ENCODE peak calls at places on chromosome 2, in eight cellular contexts. H is kidney epithelial cell, C is GM23338, S is RWPE2, W is Peyer's patch, M is dorsolateral prefrontal cortex, U is BJ, I is heart right ventricle. T is an unnamed sample.

GRCh38 chr2:85754313-85755095 is 713 bp downstream of the ATOH8 start:
- DNase-seq in H (no peak), C (peak), S (no peak), W (peak), M (no peak), U (no peak), I (peak), T (no peak)

GRCh38 chr2:128799736-128800135 is 481.1 kb upstream of the HS6ST1 start:
- DNase-seq in H (no peak), C (no peak), S (no peak), W (no peak), M (no peak), U (no peak), I (no peak), T (no peak)

GRCh38 chr2:189555243-189555642 is 25.3 kb downstream of the SLC40A1 start:
- DNase-seq in H (no peak), C (no peak), S (no peak), W (no peak), M (no peak), U (no peak), I (no peak), T (no peak)

GRCh38 chr2:160492401-160493226 is 993 bp downstream of the RBMS1 start:
- DNase-seq in H (no peak), C (peak), S (peak), W (peak), M (no peak), U (no peak), I (peak), T (peak)

GRCh38 chr2:143758629-143759330 is 629.6 kb downstream of the ARHGAP15 start:
- DNase-seq in H (no peak), C (peak), S (no peak), W (no peak), M (no peak), U (no peak), I (no peak), T (no peak)

GRCh38 chr2:43274055-43274454 is 47.6 kb upstream of the ZFP36L2 start:
- DNase-seq in H (no peak), C (no peak), S (no peak), W (no peak), M (no peak), U (no peak), I (no peak), T (no peak)

GRCh38 chr2:240355001-240355891 is 80.2 kb upstream of the GPC1 start:
- DNase-seq in H (no peak), C (no peak), S (no peak), W (no peak), M (no peak), U (no peak), I (no peak), T (no peak)

GRCh38 chr2:94872088-94872618 is 923 bp downstream of the TEKT4 start:
- DNase-seq in H (no peak), C (no peak), S (peak), W (no peak), M (no peak), U (no peak), I (no peak), T (no peak)

GRCh38 chr2:216765810-216766259 is 70.5 kb upstream of the IGFBP5 start:
- DNase-seq in H (no peak), C (peak), S (no peak), W (no peak), M (no peak), U (no peak), I (peak), T (no peak)

GRCh38 chr2:212384027-212384426 is 154.6 kb downstream of the ERBB4 start:
- DNase-seq in H (no peak), C (no peak), S (no peak), W (no peak), M (no peak), U (no peak), I (no peak), T (no peak)

GRCh38 chr2:169345507-169346120 is 16.7 kb downstream of the LRP2 start:
- DNase-seq in H (no peak), C (no peak), S (no peak), W (no peak), M (no peak), U (no peak), I (no peak), T (no peak)
- H3K4me3 ChIP-seq in H (no peak), C (no peak), S (no peak), W (no peak), M (no peak), U (no peak), I (no peak), T (no peak)

GRCh38 chr2:191845876-191846786 is 757 bp downstream of the CAVIN2 start:
- DNase-seq in H (no peak), C (no peak), S (peak), W (no peak), M (no peak), U (no peak), I (peak), T (no peak)

GRCh38 chr2:191846787-191847620 is at the start of gene CAVIN2:
- DNase-seq in H (no peak), C (no peak), S (peak), W (peak), M (no peak), U (no peak), I (peak), T (peak)

GRCh38 chr2:191847764-191848163 is 876 bp upstream of the CAVIN2 start:
- DNase-seq in H (no peak), C (no peak), S (no peak), W (no peak), M (no peak), U (no peak), I (no peak), T (no peak)

GRCh38 chr2:191845248-191845715 is 1.6 kb downstream of the CAVIN2 start:
- DNase-seq in H (no peak), C (peak), S (no peak), W (no peak), M (no peak), U (no peak), I (peak), T (no peak)

GRCh38 chr2:191844706-191845105 is 2.2 kb downstream of the CAVIN2 start:
- DNase-seq in H (no peak), C (no peak), S (no peak), W (no peak), M (no peak), U (no peak), I (no peak), T (no peak)
- H3K4me3 ChIP-seq in H (no peak), C (no peak), S (peak), W (no peak), M (no peak), U (no peak), I (peak), T (peak)

DNA sequence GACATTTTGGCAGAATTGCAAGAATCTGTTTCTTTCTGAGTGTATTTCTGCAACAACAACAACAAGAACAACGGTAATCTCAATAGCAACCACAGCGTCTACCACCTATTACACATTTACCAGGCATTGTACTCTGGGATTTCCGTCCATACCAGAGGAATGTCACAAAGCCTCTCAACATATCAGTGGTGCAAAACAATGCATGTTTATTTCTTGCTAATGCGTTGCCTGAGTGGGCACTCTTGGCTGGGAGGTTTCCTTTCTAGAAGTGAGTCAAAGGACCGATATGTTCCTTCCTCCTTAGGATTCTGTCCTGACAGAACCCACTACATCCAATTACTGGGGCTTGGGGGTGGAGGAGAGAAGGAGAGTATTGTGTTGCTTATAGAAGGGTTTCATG is 585.6 kb downstream of the TSN start:
- DNase-seq in H (peak), C (no peak), S (no peak), W (no peak), M (no peak), U (no peak), I (no peak), T (no peak)
- H3K4me3 ChIP-seq in H (no peak), C (no peak), S (no peak), W (no peak), M (no peak), U (no peak), I (no peak), T (no peak)

GRCh38 chr2:238554468-238555184 is 127.9 kb downstream of the ASB1 start:
- DNase-seq in H (no peak), C (peak), S (no peak), W (no peak), M (no peak), U (no peak), I (no peak), T (no peak)
- H3K4me3 ChIP-seq in H (no peak), C (peak), S (no peak), W (no peak), M (no peak), U (no peak), I (no peak), T (no peak)

GRCh38 chr2:127076290-127076689 is 30.7 kb downstream of the BIN1 start:
- DNase-seq in H (no peak), C (no peak), S (no peak), W (no peak), M (no peak), U (no peak), I (no peak), T (no peak)

GRCh38 chr2:127076924-127077323 is 30.0 kb downstream of the BIN1 start:
- DNase-seq in H (no peak), C (no peak), S (no peak), W (no peak), M (no peak), U (no peak), I (no peak), T (no peak)

GRCh38 chr2:127079358-127079920 is 27.5 kb downstream of the BIN1 start:
- DNase-seq in H (no peak), C (no peak), S (no peak), W (no peak), M (no peak), U (no peak), I (no peak), T (no peak)

GRCh38 chr2:127078691-127079270 is 28.2 kb downstream of the BIN1 start:
- DNase-seq in H (no peak), C (no peak), S (no peak), W (no peak), M (no peak), U (no peak), I (no peak), T (no peak)

GRCh38 chr2:127078028-127078427 is 28.9 kb downstream of the BIN1 start:
- DNase-seq in H (no peak), C (no peak), S (no peak), W (no peak), M (no peak), U (no peak), I (no peak), T (no peak)
- H3K4me3 ChIP-seq in H (no peak), C (no peak), S (no peak), W (no peak), M (no peak), U (no peak), I (no peak), T (no peak)

GRCh38 chr2:148509703-148510036 is 134.9 kb upstream of the EPC2 start:
- DNase-seq in H (no peak), C (no peak), S (no peak), W (no peak), M (no peak), U (no peak), I (no peak), T (no peak)
- H3K4me3 ChIP-seq in H (no peak), C (no peak), S (no peak), W (peak), M (no peak), U (no peak), I (peak), T (peak)

GRCh38 chr2:64275174-64275466 is 130.9 kb upstream of the PELI1 start:
- DNase-seq in H (no peak), C (no peak), S (no peak), W (no peak), M (no peak), U (no peak), I (no peak), T (no peak)

GRCh38 chr2:64274399-64275173 is 130.4 kb upstream of the PELI1 start:
- DNase-seq in H (no peak), C (no peak), S (no peak), W (no peak), M (no peak), U (no peak), I (no peak), T (no peak)

GRCh38 chr2:64276417-64277095 is 132.3 kb upstream of the PELI1 start:
- DNase-seq in H (no peak), C (peak), S (no peak), W (no peak), M (no peak), U (no peak), I (no peak), T (no peak)

GRCh38 chr2:64273524-64274398 is 129.5 kb upstream of the PELI1 start:
- DNase-seq in H (peak), C (no peak), S (peak), W (peak), M (no peak), U (peak), I (no peak), T (no peak)

GRCh38 chr2:64277101-64277849 is 133.1 kb upstream of the PELI1 start:
- DNase-seq in H (no peak), C (peak), S (no peak), W (no peak), M (no peak), U (no peak), I (no peak), T (no peak)
- H3K4me3 ChIP-seq in H (no peak), C (no peak), S (no peak), W (no peak), M (no peak), U (no peak), I (no peak), T (no peak)

GRCh38 chr2:198695879-198696278 is 761.9 kb downstream of the SATB2 start:
- DNase-seq in H (no peak), C (no peak), S (no peak), W (no peak), M (no peak), U (no peak), I (no peak), T (no peak)
- H3K4me3 ChIP-seq in H (no peak), C (no peak), S (no peak), W (no peak), M (no peak), U (no peak), I (no peak), T (no peak)